ENCODE peak calls at places on chromosomes 5 and 9, in seven cellular contexts. T is BE2C, G is natural killer cell, S is GM12864, X is GM10248, C is nephron progenitor cell, R is fibroblast of mammary gland. Z is an unnamed sample.

GRCh38 chr5:80212171-80212667 is 43.6 kb downstream of the SERINC5 start:
- DNase-seq in T (no peak), G (no peak), S (no peak), X (no peak), C (no peak), R (no peak), Z (no peak)

GRCh38 chr5:67887648-67888047 is 327.9 kb upstream of the PIK3R1 start:
- DNase-seq in T (no peak), G (no peak), S (no peak), X (no peak), C (no peak), R (no peak), Z (no peak)

GRCh38 chr9:37806271-37806670 is 5.7 kb downstream of the DCAF10 start:
- DNase-seq in T (peak; percentile 19), G (no peak), S (no peak), X (no peak), C (no peak), R (no peak), Z (no peak)

GRCh38 chr5:180135128-180135955 is 63.8 kb upstream of the RNF130 start:
- DNase-seq in T (no peak), G (peak; percentile 51), S (no peak), X (no peak), C (no peak), R (peak; percentile 84), Z (no peak)

GRCh38 chr9:115042781-115043509 is 75.0 kb downstream of the TNC start:
- DNase-seq in T (no peak), G (no peak), S (peak; percentile 24), X (peak; percentile 27), C (no peak), R (no peak), Z (no peak)

GRCh38 chr5:143229896-143230675 is 173.4 kb downstream of the NR3C1 start:
- DNase-seq in T (no peak), G (no peak), S (no peak), X (peak; percentile 82), C (no peak), R (peak; percentile 84), Z (no peak)

GRCh38 chr9:98944130-98945074 is 695 bp downstream of the COL15A1 start:
- DNase-seq in T (no peak), G (no peak), S (no peak), X (no peak), C (peak; percentile 39), R (no peak), Z (no peak)

GRCh38 chr5:162512935-162513575 is 445.5 kb downstream of the GABRG2 start:
- DNase-seq in T (no peak), G (no peak), S (no peak), X (no peak), C (no peak), R (no peak), Z (no peak)

GRCh38 chr9:29616844-29617243 is 2043.6 kb upstream of the C9orf72 start:
- DNase-seq in T (no peak), G (no peak), S (no peak), X (no peak), C (no peak), R (no peak), Z (no peak)

GRCh38 chr9:107312651-107313050 is 29.6 kb downstream of the RAD23B start:
- DNase-seq in T (no peak), G (no peak), S (no peak), X (no peak), C (no peak), R (peak; percentile 23), Z (no peak)

GRCh38 chr5:147223951-147224791 is 10.7 kb upstream of the STK32A start:
- DNase-seq in T (peak; percentile 55), G (no peak), S (no peak), X (peak; percentile 26), C (peak; percentile 29), R (peak; percentile 61), Z (no peak)

GRCh38 chr9:98950262-98950661 is 6.6 kb downstream of the COL15A1 start:
- DNase-seq in T (no peak), G (no peak), S (no peak), X (no peak), C (no peak), R (no peak), Z (no peak)

GRCh38 chr9:135914921-135915320 is 7.6 kb upstream of the CAMSAP1 start:
- DNase-seq in T (no peak), G (no peak), S (no peak), X (no peak), C (no peak), R (peak; percentile 35), Z (no peak)

GRCh38 chr5:127909078-127909477 is 174.5 kb upstream of the SLC12A2 start:
- DNase-seq in T (peak; percentile 34), G (no peak), S (peak; percentile 33), X (peak; percentile 38), C (peak; percentile 9), R (peak; percentile 56), Z (peak; percentile 2)
- TF ChIP-seq CTCF in T (peak; percentile 68), G (no peak), S (peak; percentile 74), X (peak; percentile 54), C (peak; percentile 61), R (peak; percentile 70), Z (peak; percentile 64)

GRCh38 chr9:68507796-68508145 is 32.9 kb downstream of the TMEM252 start:
- DNase-seq in T (no peak), G (no peak), S (no peak), X (no peak), C (no peak), R (no peak), Z (no peak)
- TF ChIP-seq CTCF in T (no peak), G (peak; percentile 1), S (no peak), X (no peak), C (peak; percentile 1), R (no peak), Z (peak; percentile 25)

DNA sequence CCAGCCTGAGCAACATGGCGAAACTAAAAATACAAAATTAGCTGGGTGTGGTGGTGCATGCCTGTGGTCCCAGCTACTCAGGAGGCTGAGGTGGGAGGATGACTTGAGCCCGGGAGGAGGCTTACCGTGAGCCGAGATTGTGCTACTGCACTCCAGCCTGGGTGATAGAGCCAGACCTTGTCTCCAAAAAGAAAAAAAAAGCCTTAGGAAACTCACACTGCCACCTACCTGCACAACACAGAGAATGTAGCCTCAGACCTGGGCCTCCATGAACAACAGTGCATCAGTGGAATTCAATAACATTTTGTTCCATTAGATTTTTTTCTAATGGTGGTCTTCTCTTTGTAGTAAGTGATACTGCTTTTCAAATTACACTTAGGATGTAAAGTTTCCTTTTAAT is 63.8 kb upstream of the RARS1 start:
- DNase-seq in T (no peak), G (no peak), S (no peak), X (no peak), C (no peak), R (peak; percentile 19), Z (no peak)
- TF ChIP-seq CTCF in T (no peak), G (no peak), S (peak; percentile 8), X (no peak), C (no peak), R (peak; percentile 11), Z (no peak)

GRCh38 chr9:108434036-108434435 is 421.8 kb downstream of the ACTL7B start:
- DNase-seq in T (no peak), G (no peak), S (no peak), X (no peak), C (no peak), R (no peak), Z (no peak)
- TF ChIP-seq CTCF in T (no peak), G (no peak), S (no peak), X (no peak), C (no peak), R (no peak), Z (no peak)

GRCh38 chr9:113677057-113677456 is 199.1 kb upstream of the ZNF618 start:
- DNase-seq in T (no peak), G (no peak), S (no peak), X (no peak), C (no peak), R (peak; percentile 49), Z (no peak)

GRCh38 chr9:113677569-113677968 is 198.5 kb upstream of the ZNF618 start:
- DNase-seq in T (no peak), G (no peak), S (no peak), X (no peak), C (no peak), R (no peak), Z (no peak)

GRCh38 chr9:113674436-113674835 is 201.7 kb upstream of the ZNF618 start:
- DNase-seq in T (no peak), G (no peak), S (no peak), X (no peak), C (no peak), R (peak; percentile 74), Z (no peak)

GRCh38 chr9:113673726-113674125 is 202.4 kb upstream of the ZNF618 start:
- DNase-seq in T (no peak), G (no peak), S (no peak), X (no peak), C (no peak), R (peak; percentile 52), Z (no peak)

GRCh38 chr9:113675475-113675941 is 200.6 kb upstream of the ZNF618 start:
- DNase-seq in T (no peak), G (no peak), S (no peak), X (no peak), C (no peak), R (peak; percentile 100), Z (no peak)
- TF ChIP-seq CTCF in T (no peak), G (no peak), S (no peak), X (no peak), C (no peak), R (no peak), Z (no peak)

Z was measured in neural crest cell.